ENCODE peak calls at places on chromosome 2, in four cellular contexts. V is K562, C is GM12892, X is HepG2. J is an unnamed sample.

GRCh38 chr2:17879913-17880274 is 1.4 kb downstream of the KCNS3 start:
- DNase-seq in V (no peak), C (no peak), X (peak; percentile 13), J (no peak)

GRCh38 chr2:54591551-54591950 is 131.9 kb upstream of the EML6 start:
- DNase-seq in V (no peak), C (no peak), X (no peak), J (no peak)

GRCh38 chr2:162244559-162245031 is 1.4 kb upstream of the FAP start:
- DNase-seq in V (no peak), C (no peak), X (no peak), J (no peak)

GRCh38 chr2:165794520-165794882 is 454 bp upstream of the GALNT3 start:
- DNase-seq in V (no peak), C (peak; percentile 44), X (no peak), J (peak; percentile 41)

GRCh38 chr2:11343344-11343625 is 1.2 kb downstream of the ROCK2 start:
- DNase-seq in V (no peak), C (no peak), X (no peak), J (no peak)

GRCh38 chr2:102755284-102755683 is 6.5 kb upstream of the TMEM182 start:
- DNase-seq in V (no peak), C (no peak), X (no peak), J (no peak)

GRCh38 chr2:183248866-183249567 is 124.8 kb downstream of the NUP35 start:
- DNase-seq in V (peak; percentile 27), C (no peak), X (peak; percentile 15), J (no peak)

GRCh38 chr2:235238537-235238936 is 255.3 kb upstream of the AGAP1 start:
- DNase-seq in V (no peak), C (no peak), X (no peak), J (no peak)

GRCh38 chr2:213959589-213959988 is 451.3 kb upstream of the VWC2L start:
- DNase-seq in V (no peak), C (no peak), X (no peak), J (no peak)

GRCh38 chr2:142965464-142965863 is 88.0 kb downstream of the KYNU start:
- DNase-seq in V (no peak), C (no peak), X (no peak), J (no peak)

GRCh38 chr2:237888389-237888788 is 29.0 kb downstream of the RAMP1 start:
- DNase-seq in V (no peak), C (no peak), X (peak; percentile 36), J (no peak)

GRCh38 chr2:24409700-24410556 is 49.6 kb upstream of the ITSN2 start:
- DNase-seq in V (peak; percentile 60), C (peak; percentile 38), X (peak; percentile 71), J (peak; percentile 46)

GRCh38 chr2:144438722-144439508 is 81.0 kb downstream of the ZEB2 start:
- DNase-seq in V (no peak), C (no peak), X (no peak), J (no peak)

GRCh38 chr2:223051580-223052375 is at the start of gene KCNE4:
- DNase-seq in V (no peak), C (no peak), X (no peak), J (no peak)

GRCh38 chr2:212299333-212299732 is 239.3 kb downstream of the ERBB4 start:
- DNase-seq in V (no peak), C (no peak), X (no peak), J (no peak)

GRCh38 chr2:28716265-28716865 is 35.3 kb upstream of the PPP1CB start:
- DNase-seq in V (no peak), C (no peak), X (peak; percentile 47), J (no peak)

GRCh38 chr2:178807227-178808008 is at the start of gene TTN:
- DNase-seq in V (no peak), C (no peak), X (no peak), J (no peak)

GRCh38 chr2:50777954-50778353 is 254.0 kb downstream of the NRXN1 start:
- DNase-seq in V (no peak), C (no peak), X (no peak), J (no peak)

GRCh38 chr2:88599527-88599926 is 27.7 kb downstream of the EIF2AK3 start:
- DNase-seq in V (peak; percentile 17), C (no peak), X (no peak), J (no peak)

GRCh38 chr2:157443795-157444642 is at the start of gene CYTIP:
- DNase-seq in V (no peak), C (no peak), X (no peak), J (no peak)

GRCh38 chr2:241110607-241111442 is 8.7 kb upstream of the MTERF4 start:
- DNase-seq in V (no peak), C (peak; percentile 56), X (no peak), J (no peak)

GRCh38 chr2:96963316-96963715 is 23.1 kb downstream of the FAM178B start:
- DNase-seq in V (no peak), C (no peak), X (no peak), J (no peak)

GRCh38 chr2:3575534-3576324 is 669 bp downstream of the RPS7 start:
- DNase-seq in V (peak; percentile 81), C (no peak), X (no peak), J (no peak)

GRCh38 chr2:190782264-190782663 is 98.4 kb upstream of the GLS start:
- DNase-seq in V (no peak), C (no peak), X (no peak), J (no peak)

GRCh38 chr2:20013061-20013721 is 723 bp upstream of the MATN3 start:
- DNase-seq in V (no peak), C (no peak), X (peak; percentile 94), J (no peak)

GRCh38 chr2:232988444-232988843 is 24.6 kb downstream of the NGEF start:
- DNase-seq in V (no peak), C (no peak), X (peak; percentile 87), J (no peak)

GRCh38 chr2:2229898-2230817 is 100.9 kb downstream of the MYT1L start:
- DNase-seq in V (no peak), C (no peak), X (no peak), J (no peak)

GRCh38 chr2:150482667-150483260 is 4.7 kb downstream of the RND3 start:
- DNase-seq in V (no peak), C (no peak), X (no peak), J (no peak)

GRCh38 chr2:241872313-241872642 is 2.7 kb downstream of the RTP5 start:
- DNase-seq in V (no peak), C (no peak), X (no peak), J (no peak)

GRCh38 chr2:127044165-127044718 is 62.7 kb downstream of the BIN1 start:
- DNase-seq in V (no peak), C (no peak), X (no peak), J (no peak)

GRCh38 chr2:19048593-19049264 is 309.7 kb downstream of the OSR1 start:
- DNase-seq in V (no peak), C (no peak), X (peak; percentile 82), J (no peak)

GRCh38 chr2:104901037-104901851 is 47.3 kb downstream of the POU3F3 start:
- DNase-seq in V (no peak), C (no peak), X (no peak), J (no peak)

GRCh38 chr2:104902317-104902716 is 48.4 kb downstream of the POU3F3 start:
- DNase-seq in V (no peak), C (no peak), X (no peak), J (no peak)

GRCh38 chr2:104900608-104901007 is 46.7 kb downstream of the POU3F3 start:
- DNase-seq in V (no peak), C (no peak), X (no peak), J (no peak)

DNA sequence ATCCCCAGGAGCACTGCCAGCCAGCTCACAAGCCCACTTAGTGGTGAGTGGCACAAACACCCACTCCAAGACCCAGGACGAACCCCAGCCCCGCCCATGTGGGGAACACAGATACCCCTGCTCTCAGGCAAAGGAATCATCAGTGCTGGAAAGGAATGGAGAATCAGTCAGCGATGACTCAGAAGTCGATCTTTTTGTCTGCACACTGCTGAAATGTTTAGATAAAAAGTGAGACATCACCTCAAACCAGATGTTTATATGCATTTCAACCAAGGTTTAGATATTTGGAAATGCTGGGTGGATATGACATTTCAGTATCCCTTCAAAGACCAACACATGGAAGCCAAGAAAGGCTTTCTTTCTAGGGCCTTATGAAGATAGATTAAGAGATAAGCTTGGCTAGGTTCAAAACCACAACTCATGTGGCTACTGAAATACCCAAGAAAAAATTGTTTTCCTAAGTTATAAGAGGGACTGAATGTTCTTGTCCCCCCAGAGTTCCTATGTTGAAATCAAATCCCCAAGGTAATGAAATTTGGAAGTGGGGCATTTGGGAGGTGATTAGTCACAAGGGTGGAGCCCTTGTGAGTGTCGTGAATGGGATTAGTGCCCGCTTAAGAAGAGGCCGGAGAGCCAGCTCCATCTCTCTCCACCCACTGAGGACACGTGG is 43.7 kb downstream of the POU3F3 start:
- DNase-seq in V (no peak), C (no peak), X (no peak), J (no peak)
- TF ChIP-seq TAF1 in V (no peak), C (no peak), X (no peak), J (no peak)

GRCh38 chr2:46917628-46918027 is 2.0 kb upstream of the MCFD2 start:
- DNase-seq in V (no peak), C (no peak), X (no peak), J (no peak)

GRCh38 chr2:46914578-46915230 is 902 bp downstream of the MCFD2 start:
- DNase-seq in V (peak; percentile 31), C (no peak), X (no peak), J (no peak)

GRCh38 chr2:46913471-46914381 is 1.9 kb downstream of the MCFD2 start:
- DNase-seq in V (peak; percentile 53), C (no peak), X (peak; percentile 67), J (no peak)

GRCh38 chr2:46915281-46915810 is at the start of gene MCFD2:
- DNase-seq in V (no peak), C (no peak), X (no peak), J (peak; percentile 33)

GRCh38 chr2:46915811-46916630 is 415 bp upstream of the MCFD2 start:
- DNase-seq in V (peak; percentile 98), C (peak; percentile 81), X (peak; percentile 96), J (peak; percentile 84)
- TF ChIP-seq POLR2AphosphoS5 in V (no peak), C (no peak), X (peak; percentile 77), J (no peak)

GRCh38 chr2:207792244-207792785 is 22.6 kb upstream of the FZD5 start:
- DNase-seq in V (peak; percentile 72), C (no peak), X (peak; percentile 84), J (no peak)
- TF ChIP-seq POLR2A in V (peak; percentile 67), C (no peak), X (peak; percentile 53), J (no peak)

GRCh38 chr2:10086950-10087349 is 6.7 kb upstream of the CYS1 start:
- DNase-seq in V (no peak), C (no peak), X (peak; percentile 56), J (no peak)

GRCh38 chr2:10084956-10085851 is 5.0 kb upstream of the CYS1 start:
- DNase-seq in V (no peak), C (no peak), X (no peak), J (no peak)

GRCh38 chr2:10084567-10084910 is 4.3 kb upstream of the CYS1 start:
- DNase-seq in V (no peak), C (no peak), X (no peak), J (no peak)

GRCh38 chr2:10085852-10086148 is 5.6 kb upstream of the CYS1 start:
- DNase-seq in V (no peak), C (no peak), X (no peak), J (no peak)

GRCh38 chr2:10083692-10084566 is 3.7 kb upstream of the CYS1 start:
- DNase-seq in V (no peak), C (no peak), X (no peak), J (no peak)
- TF ChIP-seq TAF1 in V (no peak), C (no peak), X (no peak), J (no peak)

J was measured in GM12891.